ENCODE peak calls at places on chromosomes 2 and 18, in nine cellular contexts. O, K, L, R, W, X, Q, U and Y are unnamed samples. For H3K4me1, the result is how much of the 10 kb centered on the place peaks cover.

GRCh38 chr18:76767954-76768353 is 54.4 kb upstream of the ZNF236 start:
- DNase-seq in U (no peak), O (no peak), K (no peak), L (no peak), R (no peak), Q (no peak), X (no peak), W (no peak), Y (no peak)

GRCh38 chr2:240325006-240325653 is 110.3 kb upstream of the GPC1 start:
- DNase-seq in W (no peak), X (no peak), K (no peak), L (no peak), Q (no peak), U (no peak), R (no peak), O (no peak), Y (no peak)

GRCh38 chr2:31962757-31963361 is 47.9 kb downstream of the MEMO1 start:
- DNase-seq in R (no peak), W (no peak), L (no peak), X (peak), U (no peak), Q (no peak), O (peak), K (no peak), Y (no peak)

GRCh38 chr2:21772624-21773023 is 648.9 kb downstream of the TDRD15 start:
- DNase-seq in O (no peak), X (no peak), K (no peak), R (no peak), Q (no peak), U (no peak), L (no peak), W (no peak), Y (no peak)

GRCh38 chr18:35861367-35862114 is 110.9 kb upstream of the RMP24 start:
- DNase-seq in O (no peak), W (peak), K (no peak), R (no peak), Q (no peak), U (no peak), X (peak), L (peak), Y (peak)

GRCh38 chr2:224722250-224722649 is 6.1 kb upstream of the CCDC195 start:
- DNase-seq in R (no peak), K (no peak), U (no peak), W (no peak), X (no peak), O (no peak), L (peak), Q (no peak), Y (no peak)

GRCh38 chr2:224836263-224836662 is 120.1 kb upstream of the CCDC195 start:
- DNase-seq in W (no peak), L (no peak), X (no peak), O (no peak), R (no peak), U (no peak), Q (no peak), K (no peak), Y (no peak)

GRCh38 chr2:105328281-105329196 is 996 bp downstream of the TGFBRAP1 start:
- DNase-seq in X (no peak), U (peak), Q (no peak), O (peak), L (peak), R (peak), W (peak), K (peak), Y (no peak)

GRCh38 chr2:9975328-9975727 is 23.8 kb downstream of the GRHL1 start:
- DNase-seq in X (no peak), U (peak), R (no peak), L (no peak), Q (no peak), O (no peak), W (no peak), K (no peak), Y (no peak)

GRCh38 chr2:31335921-31336570 is 78.5 kb downstream of the XDH start:
- DNase-seq in X (no peak), R (no peak), Q (no peak), U (no peak), K (no peak), W (no peak), O (no peak), L (peak), Y (no peak)

GRCh38 chr18:58856881-58857280 is 7.8 kb upstream of the ZNF532 start:
- DNase-seq in L (no peak), O (no peak), X (no peak), Q (no peak), K (no peak), U (no peak), R (no peak), W (peak), Y (no peak)

GRCh38 chr2:28021898-28022297 is 131.4 kb downstream of the BABAM2 start:
- DNase-seq in O (no peak), W (no peak), L (no peak), X (no peak), K (no peak), R (no peak), Q (no peak), U (no peak), Y (no peak)

GRCh38 chr2:39008663-39009062 is 112.2 kb downstream of the SOS1 start:
- DNase-seq in K (no peak), X (no peak), O (no peak), Q (no peak), W (no peak), U (peak), L (no peak), R (no peak), Y (no peak)

GRCh38 chr18:72075040-72075439 is 469.1 kb downstream of the CBLN2 start:
- DNase-seq in R (no peak), W (no peak), Q (no peak), U (no peak), L (no peak), O (no peak), X (no peak), K (no peak), Y (no peak)

GRCh38 chr18:46199515-46200147 is 95.4 kb downstream of the HAUS1 start:
- DNase-seq in W (no peak), X (no peak), R (no peak), U (peak), O (no peak), K (no peak), L (peak), Q (no peak), Y (no peak)
- H3K4me1 ChIP-seq in W (under half), X (half or more), R (under half), U (under half), O (under half), K (under half), L (under half), Q (under half), Y (under half)

GRCh38 chr2:127597046-127597983 is 48.6 kb upstream of the GPR17 start:
- DNase-seq in U (no peak), O (no peak), Q (no peak), R (no peak), L (no peak), X (no peak), W (no peak), K (no peak), Y (no peak)

GRCh38 chr2:127597984-127598380 is 48.0 kb upstream of the GPR17 start:
- DNase-seq in L (no peak), W (peak), O (no peak), X (no peak), R (no peak), U (no peak), Q (no peak), K (no peak), Y (no peak)

GRCh38 chr2:127598711-127599110 is 47.2 kb upstream of the GPR17 start:
- DNase-seq in L (no peak), W (no peak), U (no peak), K (no peak), R (no peak), O (no peak), Q (no peak), X (no peak), Y (no peak)

GRCh38 chr2:127596311-127597045 is 49.5 kb upstream of the GPR17 start:
- DNase-seq in K (peak), R (no peak), W (no peak), O (no peak), Q (no peak), X (no peak), U (no peak), L (no peak), Y (no peak)

GRCh38 chr2:127599211-127599610 is 46.7 kb upstream of the GPR17 start:
- DNase-seq in R (no peak), L (no peak), Q (no peak), O (no peak), X (no peak), U (no peak), K (no peak), W (no peak), Y (no peak)
- H3K4me3 ChIP-seq in R (no peak), L (no peak), Q (no peak), O (no peak), X (no peak), U (no peak), K (no peak), W (no peak), Y (no peak)

GRCh38 chr2:64205415-64205814 is 61.2 kb upstream of the PELI1 start:
- DNase-seq in X (no peak), L (no peak), U (no peak), K (no peak), W (no peak), R (no peak), O (no peak), Q (no peak), Y (no peak)

GRCh38 chr2:64202206-64202864 is 58.1 kb upstream of the PELI1 start:
- DNase-seq in U (peak), R (no peak), K (no peak), W (peak), L (peak), X (no peak), O (no peak), Q (no peak), Y (no peak)

GRCh38 chr2:64204006-64204632 is 59.9 kb upstream of the PELI1 start:
- DNase-seq in R (peak), Q (peak), O (no peak), W (peak), X (peak), K (peak), L (no peak), U (peak), Y (peak)

GRCh38 chr2:64204716-64205115 is 60.5 kb upstream of the PELI1 start:
- DNase-seq in O (no peak), L (no peak), Q (no peak), R (no peak), X (no peak), K (no peak), W (no peak), U (no peak), Y (no peak)

GRCh38 chr2:64203131-64204005 is 59.1 kb upstream of the PELI1 start:
- DNase-seq in L (no peak), X (no peak), R (no peak), W (peak), U (peak), K (no peak), Q (no peak), O (no peak), Y (no peak)
- H3K27ac ChIP-seq in L (no peak), X (peak), R (peak), W (peak), U (peak), K (peak), Q (peak), O (peak), Y (peak)

GRCh38 chr2:56132138-56132537 is 51.7 kb upstream of the CCDC85A start:
- DNase-seq in W (peak), L (peak), U (peak), Q (peak), X (no peak), K (no peak), O (no peak), R (no peak), Y (no peak)
- H3K4me1 ChIP-seq in W (under half), L (under half), U (under half), Q (under half), X (under half), K (under half), O (under half), R (under half), Y (under half)

GRCh38 chr2:168189835-168190426 is 57.5 kb downstream of the STK39 start:
- DNase-seq in Q (no peak), K (no peak), L (no peak), X (no peak), U (peak), W (peak), O (no peak), R (no peak), Y (no peak)
- H3K4me3 ChIP-seq in Q (no peak), K (no peak), L (no peak), X (no peak), U (no peak), W (no peak), O (no peak), R (no peak), Y (no peak)

DNA sequence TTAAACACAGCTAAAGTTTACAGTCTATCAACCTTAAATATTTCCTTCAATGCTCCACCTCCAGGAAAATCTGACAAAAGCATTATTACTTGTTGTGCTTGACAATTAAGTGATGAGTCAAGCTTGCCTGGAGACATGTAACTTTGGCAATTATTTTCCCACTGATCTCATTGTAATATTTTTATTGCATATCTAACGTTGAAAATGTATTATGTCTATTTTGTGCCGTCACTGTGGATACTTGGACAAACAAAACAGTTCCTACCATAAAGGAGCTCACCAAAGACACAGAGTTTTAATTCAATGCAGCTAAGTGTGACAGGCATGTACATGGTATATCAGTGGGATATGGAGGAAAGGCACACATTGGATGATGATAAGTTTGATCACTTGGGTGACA is 24.7 kb downstream of the RNF103 start:
- DNase-seq in U (no peak), K (no peak), X (no peak), L (no peak), R (no peak), Q (no peak), O (no peak), W (peak), Y (no peak)
- H3K27ac ChIP-seq in U (no peak), K (no peak), X (peak), L (no peak), R (no peak), Q (no peak), O (no peak), W (no peak), Y (no peak)